ENCODE peak calls at places on chromosome 13, in five cellular contexts. I is anterior cingulate cortex; Q is mesothelial cell of epicardium; F is NCI-H2081; R is CD4-positive, CD25-positive, alpha-beta regulatory T cell. Z is an unnamed sample.

GRCh38 chr13:98083936-98084335 is 59.0 kb upstream of the FARP1 start:
- DNase-seq in F (no peak), I (no peak), R (no peak), Q (no peak), Z (no peak)

GRCh38 chr13:30816733-30817132 is 81.4 kb downstream of the ALOX5AP start:
- DNase-seq in Q (no peak), I (no peak), R (no peak), F (no peak), Z (no peak)

GRCh38 chr13:43787518-43787891 is 733 bp upstream of the ENOX1 start:
- DNase-seq in I (no peak), R (no peak), F (peak; percentile 26), Q (no peak), Z (no peak)

GRCh38 chr13:39777021-39777420 is 121.6 kb downstream of the COG6 start:
- DNase-seq in Q (no peak), R (no peak), F (no peak), I (no peak), Z (no peak)

GRCh38 chr13:111415216-111415615 is 94.8 kb downstream of the TEX29 start:
- DNase-seq in F (no peak), I (no peak), Q (no peak), R (no peak), Z (no peak)

GRCh38 chr13:107301724-107302374 is 733.9 kb upstream of the ARGLU1 start:
- DNase-seq in I (no peak), Q (no peak), R (no peak), F (no peak), Z (no peak)

GRCh38 chr13:50990050-50990449 is 80.5 kb downstream of the RNASEH2B start:
- DNase-seq in R (no peak), F (peak; percentile 78), I (no peak), Q (no peak), Z (no peak)

GRCh38 chr13:32309812-32310706 is 5.1 kb downstream of the ZAR1L start:
- DNase-seq in F (peak; percentile 21), I (no peak), Q (no peak), R (peak; percentile 44), Z (no peak)

GRCh38 chr13:31699650-31700049 is 39.7 kb upstream of the RXFP2 start:
- DNase-seq in Q (no peak), F (no peak), I (no peak), R (no peak), Z (no peak)

GRCh38 chr13:28488376-28489005 is 6.4 kb downstream of the FLT1 start:
- DNase-seq in F (no peak), I (no peak), R (no peak), Q (no peak), Z (no peak)

GRCh38 chr13:43307921-43308433 is 284.6 kb downstream of the DNAJC15 start:
- DNase-seq in F (peak; percentile 85), I (peak; percentile 21), R (no peak), Q (peak; percentile 86), Z (no peak)

GRCh38 chr13:29589967-29590366 is 5.5 kb downstream of the SLC7A1 start:
- DNase-seq in Q (no peak), I (no peak), F (no peak), R (no peak), Z (no peak)

GRCh38 chr13:33197551-33197971 is 88.0 kb downstream of the STARD13 start:
- DNase-seq in Q (no peak), R (no peak), F (no peak), I (no peak), Z (no peak)

GRCh38 chr13:76725211-76725610 is 161.0 kb downstream of the KCTD12 start:
- DNase-seq in Q (no peak), F (no peak), R (no peak), I (no peak), Z (no peak)

GRCh38 chr13:51683537-51684050 is 99.3 kb downstream of the WDFY2 start:
- DNase-seq in Q (no peak), F (no peak), I (no peak), R (no peak), Z (no peak)

GRCh38 chr13:27110056-27110746 is 61.4 kb downstream of the USP12 start:
- DNase-seq in F (peak; percentile 49), R (no peak), I (no peak), Q (no peak), Z (no peak)

GRCh38 chr13:103436057-103436654 is 369.9 kb upstream of the SLC10A2 start:
- DNase-seq in F (no peak), Q (no peak), R (no peak), I (no peak), Z (no peak)

GRCh38 chr13:52053460-52053859 is 29.0 kb downstream of the UTP14C start:
- DNase-seq in F (no peak), R (no peak), Q (peak; percentile 50), I (no peak), Z (no peak)

GRCh38 chr13:43411741-43412140 is 375.0 kb downstream of the ENOX1 start:
- DNase-seq in Q (no peak), F (peak; percentile 57), R (no peak), I (no peak), Z (no peak)

GRCh38 chr13:113919761-113920160 is 54.1 kb downstream of the C13orf46 start:
- DNase-seq in Q (no peak), I (no peak), R (no peak), F (no peak), Z (no peak)

GRCh38 chr13:59356607-59357006 is 807.1 kb downstream of the DIAPH3 start:
- DNase-seq in R (no peak), Q (peak; percentile 52), F (peak; percentile 74), I (no peak), Z (no peak)

GRCh38 chr13:25291691-25292090 is 4.4 kb upstream of the MTMR6 start:
- DNase-seq in F (no peak), Q (no peak), R (no peak), I (no peak), Z (no peak)

GRCh38 chr13:25375727-25376358 is 4.1 kb downstream of the ATP8A2 start:
- DNase-seq in I (no peak), F (peak; percentile 31), Q (no peak), R (peak; percentile 43), Z (peak; percentile 25)

GRCh38 chr13:72025836-72026235 is 158.8 kb upstream of the DACH1 start:
- DNase-seq in I (no peak), F (no peak), Q (no peak), R (no peak), Z (no peak)

GRCh38 chr13:95226051-95226450 is 75.2 kb downstream of the ABCC4 start:
- DNase-seq in R (no peak), F (no peak), Q (no peak), I (no peak), Z (no peak)

GRCh38 chr13:21868823-21869222 is 197.9 kb downstream of the FGF9 start:
- DNase-seq in I (no peak), R (no peak), Q (no peak), F (no peak), Z (no peak)

GRCh38 chr13:24162604-24163003 is 2.1 kb downstream of the SPATA13 start:
- DNase-seq in F (no peak), I (no peak), R (no peak), Q (no peak), Z (no peak)

GRCh38 chr13:47114030-47114429 is 217.2 kb upstream of the HTR2A start:
- DNase-seq in I (no peak), Q (no peak), F (no peak), R (no peak), Z (no peak)

GRCh38 chr13:95698047-95698749 is 21.3 kb downstream of the DNAJC3 start:
- DNase-seq in I (no peak), R (no peak), F (no peak), Q (no peak), Z (no peak)

GRCh38 chr13:79560954-79561353 is 80.0 kb downstream of the NDFIP2 start:
- DNase-seq in R (no peak), Q (no peak), F (no peak), I (no peak), Z (no peak)

GRCh38 chr13:50274181-50274580 is 258.9 kb downstream of the KCNRG start:
- DNase-seq in I (no peak), F (no peak), R (no peak), Q (no peak), Z (no peak)

GRCh38 chr13:28659611-28659970 is 661 bp downstream of the POMP start:
- DNase-seq in R (no peak), F (no peak), I (no peak), Q (no peak), Z (peak; percentile 15)

GRCh38 chr13:41788552-41788951 is 172.4 kb downstream of the VWA8 start:
- DNase-seq in F (no peak), R (no peak), I (no peak), Q (no peak), Z (no peak)

GRCh38 chr13:25752957-25753540 is 298.8 kb downstream of the SHISA2 start:
- DNase-seq in I (no peak), R (no peak), F (no peak), Q (no peak), Z (no peak)

Z was measured in activated CD4-positive, alpha-beta T cell treated with anti-CD3 and anti-CD28 coated beads, Interleukin-2, amount 50 U/mL, for 24 hours.